ENCODE peak calls at places on chromosome 12, in five cellular contexts. T, H, V, C and S are unnamed samples.

GRCh38 chr12:22333751-22334695 is 484 bp downstream of the ST8SIA1 start:
- DNase-seq in H (no peak), C (no peak), T (peak; percentile 80), V (no peak), S (no peak)

GRCh38 chr12:11687538-11687937 is 38.1 kb downstream of the ETV6 start:
- DNase-seq in H (no peak), T (no peak), C (no peak), V (no peak), S (no peak)

GRCh38 chr12:116194935-116195431 is 82.5 kb downstream of the MED13L start:
- DNase-seq in H (no peak), T (no peak), C (peak; percentile 40), V (no peak), S (no peak)

GRCh38 chr12:12646483-12647072 is 34.9 kb downstream of the CREBL2 start:
- DNase-seq in V (no peak), C (no peak), T (no peak), H (no peak), S (no peak)

GRCh38 chr12:52531563-52532300 is 11.5 kb upstream of the KRT5 start:
- DNase-seq in H (no peak), V (no peak), C (no peak), T (peak; percentile 70), S (no peak)

GRCh38 chr12:1691123-1692007 is 495 bp downstream of the ADIPOR2 start:
- DNase-seq in H (no peak), V (peak; percentile 52), T (peak; percentile 93), C (no peak), S (peak; percentile 42)

GRCh38 chr12:623172-623864 is 39.9 kb downstream of the NINJ2 start:
- DNase-seq in C (no peak), T (no peak), H (no peak), V (no peak), S (no peak)

GRCh38 chr12:121806556-121807308 is 2.9 kb downstream of the SETD1B start:
- DNase-seq in V (no peak), C (no peak), T (peak; percentile 81), H (no peak), S (peak; percentile 21)

GRCh38 chr12:3530548-3530947 is 39.5 kb downstream of the PRMT8 start:
- DNase-seq in V (no peak), H (no peak), T (no peak), C (no peak), S (no peak)

GRCh38 chr12:70332236-70332635 is 33.9 kb upstream of the KCNMB4 start:
- DNase-seq in V (no peak), C (no peak), H (no peak), T (no peak), S (no peak)

GRCh38 chr12:42759622-42760273 is 170.2 kb upstream of the PRICKLE1 start:
- DNase-seq in C (no peak), V (no peak), H (peak; percentile 18), T (no peak), S (no peak)

GRCh38 chr12:67663121-67663520 is 14.6 kb downstream of the DYRK2 start:
- DNase-seq in H (no peak), C (no peak), V (no peak), T (no peak), S (no peak)

GRCh38 chr12:51392556-51393237 is 1.5 kb upstream of the GALNT6 start:
- DNase-seq in H (no peak), V (no peak), T (no peak), C (no peak), S (peak; percentile 17)

GRCh38 chr12:57727758-57728395 is 10.7 kb downstream of the AGAP2 start:
- DNase-seq in C (no peak), T (no peak), H (no peak), V (no peak), S (no peak)

GRCh38 chr12:50297027-50297426 is 13.7 kb upstream of the LIMA1 start:
- DNase-seq in C (no peak), T (no peak), V (no peak), H (no peak), S (no peak)

GRCh38 chr12:5439333-5439732 is 7.4 kb downstream of the NTF3 start:
- DNase-seq in H (no peak), T (no peak), C (no peak), V (no peak), S (no peak)